ENCODE peak calls at places on chromosomes 11 and 22, in seven cellular contexts. One of them, this sample, is unnamed.
A peak's percentile ranks its signal among the peaks of the same experiment; 100 is the strongest.

GRCh38 chr11:44621140-44621681 is 55.7 kb downstream of the CD82 start:
- DNase-seq in HFF-Myc: no peak
- DNase-seq in endodermal cell: peak; percentile 96
- DNase-seq in NCI-H69: peak; percentile 86
- DNase-seq in stimulated activated CD4-positive, alpha-beta T cell treated with anti-CD3 and anti-CD28 coated beads, Interleukin-2, amount 100 ng/mL, for 48 hours: peak; percentile 61
- DNase-seq in posterior vena cava: peak; percentile 94
- DNase-seq in T-cell: peak; percentile 61
- DNase-seq in this sample: peak; percentile 75

GRCh38 chr11:99766816-99767215 is 746.1 kb downstream of the CNTN5 start:
- DNase-seq in T-cell: no peak
- DNase-seq in HFF-Myc: no peak
- DNase-seq in NCI-H69: no peak
- DNase-seq in posterior vena cava: no peak
- DNase-seq in endodermal cell: no peak
- DNase-seq in stimulated activated CD4-positive, alpha-beta T cell treated with anti-CD3 and anti-CD28 coated beads, Interleukin-2, amount 100 ng/mL, for 48 hours: no peak
- DNase-seq in this sample: no peak

GRCh38 chr11:71977743-71978418 is 20.8 kb upstream of the IL18BP start:
- DNase-seq in HFF-Myc: no peak
- DNase-seq in endodermal cell: peak; percentile 69
- DNase-seq in stimulated activated CD4-positive, alpha-beta T cell treated with anti-CD3 and anti-CD28 coated beads, Interleukin-2, amount 100 ng/mL, for 48 hours: peak; percentile 53
- DNase-seq in T-cell: peak; percentile 45
- DNase-seq in posterior vena cava: no peak
- DNase-seq in NCI-H69: peak; percentile 55
- DNase-seq in this sample: peak; percentile 74

GRCh38 chr22:23527971-23528740 is 51.9 kb downstream of the IGLL1 start:
- DNase-seq in T-cell: no peak
- DNase-seq in endodermal cell: no peak
- DNase-seq in posterior vena cava: peak; percentile 76
- DNase-seq in stimulated activated CD4-positive, alpha-beta T cell treated with anti-CD3 and anti-CD28 coated beads, Interleukin-2, amount 100 ng/mL, for 48 hours: no peak
- DNase-seq in HFF-Myc: no peak
- DNase-seq in NCI-H69: no peak
- DNase-seq in this sample: no peak

GRCh38 chr11:2271077-2271326 is 614 bp upstream of the ASCL2 start:
- DNase-seq in NCI-H69: peak; percentile 65
- DNase-seq in endodermal cell: no peak
- DNase-seq in posterior vena cava: peak; percentile 87
- DNase-seq in stimulated activated CD4-positive, alpha-beta T cell treated with anti-CD3 and anti-CD28 coated beads, Interleukin-2, amount 100 ng/mL, for 48 hours: no peak
- DNase-seq in HFF-Myc: no peak
- DNase-seq in T-cell: peak; percentile 49
- DNase-seq in this sample: no peak

GRCh38 chr11:23903044-23903704 is 593.7 kb upstream of the LUZP2 start:
- DNase-seq in HFF-Myc: peak; percentile 66
- DNase-seq in NCI-H69: no peak
- DNase-seq in T-cell: no peak
- DNase-seq in stimulated activated CD4-positive, alpha-beta T cell treated with anti-CD3 and anti-CD28 coated beads, Interleukin-2, amount 100 ng/mL, for 48 hours: no peak
- DNase-seq in endodermal cell: no peak
- DNase-seq in posterior vena cava: no peak
- DNase-seq in this sample: no peak

GRCh38 chr22:22463855-22464540 is 44.5 kb downstream of the ZNF280B start:
- DNase-seq in posterior vena cava: no peak
- DNase-seq in NCI-H69: peak; percentile 76
- DNase-seq in stimulated activated CD4-positive, alpha-beta T cell treated with anti-CD3 and anti-CD28 coated beads, Interleukin-2, amount 100 ng/mL, for 48 hours: peak; percentile 55
- DNase-seq in T-cell: peak; percentile 45
- DNase-seq in HFF-Myc: peak; percentile 54
- DNase-seq in endodermal cell: peak; percentile 84
- DNase-seq in this sample: peak; percentile 58

GRCh38 chr22:22756109-22756508 is 111.7 kb downstream of the GGTLC2 start:
- DNase-seq in endodermal cell: no peak
- DNase-seq in HFF-Myc: no peak
- DNase-seq in stimulated activated CD4-positive, alpha-beta T cell treated with anti-CD3 and anti-CD28 coated beads, Interleukin-2, amount 100 ng/mL, for 48 hours: no peak
- DNase-seq in T-cell: no peak
- DNase-seq in NCI-H69: no peak
- DNase-seq in posterior vena cava: no peak
- DNase-seq in this sample: no peak

GRCh38 chr11:3181722-3182461 is 16.8 kb upstream of the OSBPL5 start:
- DNase-seq in T-cell: no peak
- DNase-seq in NCI-H69: no peak
- DNase-seq in HFF-Myc: no peak
- DNase-seq in posterior vena cava: peak; percentile 64
- DNase-seq in endodermal cell: no peak
- DNase-seq in stimulated activated CD4-positive, alpha-beta T cell treated with anti-CD3 and anti-CD28 coated beads, Interleukin-2, amount 100 ng/mL, for 48 hours: no peak
- DNase-seq in this sample: no peak

GRCh38 chr11:9341638-9342137 is 27.3 kb upstream of the TMEM41B start:
- DNase-seq in stimulated activated CD4-positive, alpha-beta T cell treated with anti-CD3 and anti-CD28 coated beads, Interleukin-2, amount 100 ng/mL, for 48 hours: no peak
- DNase-seq in NCI-H69: no peak
- DNase-seq in endodermal cell: no peak
- DNase-seq in T-cell: no peak
- DNase-seq in posterior vena cava: no peak
- DNase-seq in HFF-Myc: no peak
- DNase-seq in this sample: no peak

GRCh38 chr11:112520293-112520692 is 259.6 kb upstream of the PLET1 start:
- DNase-seq in posterior vena cava: no peak
- DNase-seq in NCI-H69: peak; percentile 16
- DNase-seq in T-cell: no peak
- DNase-seq in HFF-Myc: no peak
- DNase-seq in stimulated activated CD4-positive, alpha-beta T cell treated with anti-CD3 and anti-CD28 coated beads, Interleukin-2, amount 100 ng/mL, for 48 hours: no peak
- DNase-seq in endodermal cell: peak; percentile 24
- DNase-seq in this sample: no peak

GRCh38 chr22:22092974-22093373 is 110.4 kb upstream of the TOP3B start:
- DNase-seq in NCI-H69: no peak
- DNase-seq in posterior vena cava: no peak
- DNase-seq in stimulated activated CD4-positive, alpha-beta T cell treated with anti-CD3 and anti-CD28 coated beads, Interleukin-2, amount 100 ng/mL, for 48 hours: no peak
- DNase-seq in endodermal cell: no peak
- DNase-seq in HFF-Myc: no peak
- DNase-seq in T-cell: no peak
- DNase-seq in this sample: no peak

GRCh38 chr11:128528294-128528693 is 59.1 kb downstream of the ETS1 start:
- DNase-seq in NCI-H69: no peak
- DNase-seq in HFF-Myc: no peak
- DNase-seq in endodermal cell: no peak
- DNase-seq in T-cell: no peak
- DNase-seq in posterior vena cava: no peak
- DNase-seq in stimulated activated CD4-positive, alpha-beta T cell treated with anti-CD3 and anti-CD28 coated beads, Interleukin-2, amount 100 ng/mL, for 48 hours: no peak
- DNase-seq in this sample: no peak

GRCh38 chr11:69393178-69393832 is 88.2 kb upstream of the LINC01488 start:
- DNase-seq in endodermal cell: no peak
- DNase-seq in T-cell: no peak
- DNase-seq in NCI-H69: no peak
- DNase-seq in stimulated activated CD4-positive, alpha-beta T cell treated with anti-CD3 and anti-CD28 coated beads, Interleukin-2, amount 100 ng/mL, for 48 hours: no peak
- DNase-seq in HFF-Myc: no peak
- DNase-seq in posterior vena cava: peak; percentile 69
- DNase-seq in this sample: no peak

GRCh38 chr22:40743740-40744139 is 64.5 kb downstream of the MCHR1 start:
- DNase-seq in HFF-Myc: no peak
- DNase-seq in NCI-H69: peak; percentile 42
- DNase-seq in posterior vena cava: no peak
- DNase-seq in endodermal cell: no peak
- DNase-seq in stimulated activated CD4-positive, alpha-beta T cell treated with anti-CD3 and anti-CD28 coated beads, Interleukin-2, amount 100 ng/mL, for 48 hours: no peak
- DNase-seq in T-cell: no peak
- DNase-seq in this sample: no peak

GRCh38 chr22:34645375-34645774 is 420.6 kb upstream of the ISX start:
- DNase-seq in endodermal cell: peak; percentile 71
- DNase-seq in NCI-H69: peak; percentile 8
- DNase-seq in HFF-Myc: no peak
- DNase-seq in stimulated activated CD4-positive, alpha-beta T cell treated with anti-CD3 and anti-CD28 coated beads, Interleukin-2, amount 100 ng/mL, for 48 hours: no peak
- DNase-seq in T-cell: no peak
- DNase-seq in posterior vena cava: no peak
- DNase-seq in this sample: no peak

GRCh38 chr11:72189448-72190250 is 2.3 kb upstream of the FOLR1 start:
- DNase-seq in endodermal cell: peak; percentile 89
- DNase-seq in T-cell: no peak
- DNase-seq in HFF-Myc: no peak
- DNase-seq in NCI-H69: peak; percentile 82
- DNase-seq in stimulated activated CD4-positive, alpha-beta T cell treated with anti-CD3 and anti-CD28 coated beads, Interleukin-2, amount 100 ng/mL, for 48 hours: no peak
- DNase-seq in posterior vena cava: no peak
- DNase-seq in this sample: no peak

GRCh38 chr11:44162004-44162403 is 66.5 kb downstream of the EXT2 start:
- DNase-seq in T-cell: no peak
- DNase-seq in posterior vena cava: no peak
- DNase-seq in stimulated activated CD4-positive, alpha-beta T cell treated with anti-CD3 and anti-CD28 coated beads, Interleukin-2, amount 100 ng/mL, for 48 hours: no peak
- DNase-seq in HFF-Myc: no peak
- DNase-seq in endodermal cell: no peak
- DNase-seq in NCI-H69: no peak
- DNase-seq in this sample: no peak

GRCh38 chr22:23583153-23583552 is 3.1 kb upstream of the IGLL1 start:
- DNase-seq in endodermal cell: no peak
- DNase-seq in HFF-Myc: no peak
- DNase-seq in NCI-H69: no peak
- DNase-seq in stimulated activated CD4-positive, alpha-beta T cell treated with anti-CD3 and anti-CD28 coated beads, Interleukin-2, amount 100 ng/mL, for 48 hours: no peak
- DNase-seq in posterior vena cava: no peak
- DNase-seq in T-cell: no peak
- DNase-seq in this sample: no peak

GRCh38 chr11:71246559-71246958 is 5.8 kb downstream of the SHANK2 start:
- DNase-seq in stimulated activated CD4-positive, alpha-beta T cell treated with anti-CD3 and anti-CD28 coated beads, Interleukin-2, amount 100 ng/mL, for 48 hours: no peak
- DNase-seq in posterior vena cava: peak; percentile 10
- DNase-seq in T-cell: no peak
- DNase-seq in NCI-H69: peak; percentile 10
- DNase-seq in HFF-Myc: no peak
- DNase-seq in endodermal cell: peak; percentile 90
- DNase-seq in this sample: no peak

GRCh38 chr11:697028-697491 is 1.4 kb downstream of the TMEM80 start:
- DNase-seq in posterior vena cava: no peak
- DNase-seq in HFF-Myc: no peak
- DNase-seq in stimulated activated CD4-positive, alpha-beta T cell treated with anti-CD3 and anti-CD28 coated beads, Interleukin-2, amount 100 ng/mL, for 48 hours: no peak
- DNase-seq in NCI-H69: no peak
- DNase-seq in T-cell: no peak
- DNase-seq in endodermal cell: no peak
- DNase-seq in this sample: no peak

GRCh38 chr11:72716291-72716690 is 35.9 kb downstream of the ARAP1 start:
- DNase-seq in NCI-H69: peak; percentile 15
- DNase-seq in HFF-Myc: no peak
- DNase-seq in posterior vena cava: no peak
- DNase-seq in T-cell: no peak
- DNase-seq in stimulated activated CD4-positive, alpha-beta T cell treated with anti-CD3 and anti-CD28 coated beads, Interleukin-2, amount 100 ng/mL, for 48 hours: no peak
- DNase-seq in endodermal cell: no peak
- DNase-seq in this sample: peak; percentile 18

GRCh38 chr11:116427337-116427902 is 345.4 kb downstream of the BUD13 start:
- DNase-seq in stimulated activated CD4-positive, alpha-beta T cell treated with anti-CD3 and anti-CD28 coated beads, Interleukin-2, amount 100 ng/mL, for 48 hours: no peak
- DNase-seq in NCI-H69: peak; percentile 59
- DNase-seq in T-cell: no peak
- DNase-seq in HFF-Myc: no peak
- DNase-seq in endodermal cell: no peak
- DNase-seq in posterior vena cava: no peak
- DNase-seq in this sample: no peak

GRCh38 chr11:117816151-117816741 is 8.3 kb downstream of the FXYD2 start:
- DNase-seq in endodermal cell: peak; percentile 92
- DNase-seq in HFF-Myc: no peak
- DNase-seq in posterior vena cava: peak; percentile 93
- DNase-seq in T-cell: no peak
- DNase-seq in NCI-H69: peak; percentile 97
- DNase-seq in stimulated activated CD4-positive, alpha-beta T cell treated with anti-CD3 and anti-CD28 coated beads, Interleukin-2, amount 100 ng/mL, for 48 hours: no peak
- DNase-seq in this sample: peak; percentile 34

GRCh38 chr11:35282226-35282882 is 137.0 kb downstream of the SLC1A2 start:
- DNase-seq in endodermal cell: no peak
- DNase-seq in T-cell: no peak
- DNase-seq in HFF-Myc: no peak
- DNase-seq in posterior vena cava: no peak
- DNase-seq in NCI-H69: no peak
- DNase-seq in stimulated activated CD4-positive, alpha-beta T cell treated with anti-CD3 and anti-CD28 coated beads, Interleukin-2, amount 100 ng/mL, for 48 hours: no peak
- DNase-seq in this sample: no peak

GRCh38 chr22:20155330-20156041 is 4.6 kb upstream of the CCDC188 start:
- DNase-seq in stimulated activated CD4-positive, alpha-beta T cell treated with anti-CD3 and anti-CD28 coated beads, Interleukin-2, amount 100 ng/mL, for 48 hours: no peak
- DNase-seq in HFF-Myc: peak; percentile 30
- DNase-seq in posterior vena cava: peak; percentile 88
- DNase-seq in T-cell: no peak
- DNase-seq in endodermal cell: no peak
- DNase-seq in NCI-H69: peak; percentile 98
- DNase-seq in this sample: peak; percentile 91

GRCh38 chr11:33402066-33402465 is 144.9 kb downstream of the HIPK3 start:
- DNase-seq in NCI-H69: peak; percentile 46
- DNase-seq in HFF-Myc: no peak
- DNase-seq in endodermal cell: no peak
- DNase-seq in T-cell: no peak
- DNase-seq in posterior vena cava: no peak
- DNase-seq in stimulated activated CD4-positive, alpha-beta T cell treated with anti-CD3 and anti-CD28 coated beads, Interleukin-2, amount 100 ng/mL, for 48 hours: no peak
- DNase-seq in this sample: peak; percentile 11

GRCh38 chr22:27816552-27816951 is 15.0 kb upstream of the MN1 start:
- DNase-seq in HFF-Myc: no peak
- DNase-seq in posterior vena cava: no peak
- DNase-seq in NCI-H69: no peak
- DNase-seq in endodermal cell: no peak
- DNase-seq in stimulated activated CD4-positive, alpha-beta T cell treated with anti-CD3 and anti-CD28 coated beads, Interleukin-2, amount 100 ng/mL, for 48 hours: no peak
- DNase-seq in T-cell: no peak
- DNase-seq in this sample: no peak

GRCh38 chr22:36077261-36077660 is 48.6 kb upstream of the RBFOX2 start:
- DNase-seq in stimulated activated CD4-positive, alpha-beta T cell treated with anti-CD3 and anti-CD28 coated beads, Interleukin-2, amount 100 ng/mL, for 48 hours: no peak
- DNase-seq in T-cell: no peak
- DNase-seq in HFF-Myc: no peak
- DNase-seq in posterior vena cava: no peak
- DNase-seq in endodermal cell: no peak
- DNase-seq in NCI-H69: no peak
- DNase-seq in this sample: peak; percentile 29

GRCh38 chr11:115929618-115930129 is 425.5 kb upstream of the CADM1 start:
- DNase-seq in endodermal cell: no peak
- DNase-seq in T-cell: no peak
- DNase-seq in stimulated activated CD4-positive, alpha-beta T cell treated with anti-CD3 and anti-CD28 coated beads, Interleukin-2, amount 100 ng/mL, for 48 hours: no peak
- DNase-seq in NCI-H69: peak; percentile 49
- DNase-seq in HFF-Myc: no peak
- DNase-seq in posterior vena cava: no peak
- DNase-seq in this sample: no peak

GRCh38 chr11:97290444-97291041 is 900.7 kb downstream of the JRKL start:
- DNase-seq in NCI-H69: peak; percentile 77
- DNase-seq in T-cell: no peak
- DNase-seq in endodermal cell: no peak
- DNase-seq in stimulated activated CD4-positive, alpha-beta T cell treated with anti-CD3 and anti-CD28 coated beads, Interleukin-2, amount 100 ng/mL, for 48 hours: no peak
- DNase-seq in HFF-Myc: no peak
- DNase-seq in posterior vena cava: no peak
- DNase-seq in this sample: no peak

GRCh38 chr22:42384506-42384905 is 47.7 kb downstream of the NFAM1 start:
- DNase-seq in HFF-Myc: no peak
- DNase-seq in T-cell: no peak
- DNase-seq in NCI-H69: no peak
- DNase-seq in stimulated activated CD4-positive, alpha-beta T cell treated with anti-CD3 and anti-CD28 coated beads, Interleukin-2, amount 100 ng/mL, for 48 hours: no peak
- DNase-seq in endodermal cell: no peak
- DNase-seq in posterior vena cava: no peak
- DNase-seq in this sample: no peak

GRCh38 chr22:35114296-35114980 is 48.5 kb downstream of the ISX start:
- DNase-seq in stimulated activated CD4-positive, alpha-beta T cell treated with anti-CD3 and anti-CD28 coated beads, Interleukin-2, amount 100 ng/mL, for 48 hours: no peak
- DNase-seq in endodermal cell: no peak
- DNase-seq in NCI-H69: no peak
- DNase-seq in HFF-Myc: no peak
- DNase-seq in posterior vena cava: no peak
- DNase-seq in T-cell: no peak
- DNase-seq in this sample: no peak

GRCh38 chr22:49155809-49156580 is 671.7 kb downstream of the BRD1 start:
- DNase-seq in stimulated activated CD4-positive, alpha-beta T cell treated with anti-CD3 and anti-CD28 coated beads, Interleukin-2, amount 100 ng/mL, for 48 hours: no peak
- DNase-seq in endodermal cell: no peak
- DNase-seq in HFF-Myc: no peak
- DNase-seq in posterior vena cava: no peak
- DNase-seq in T-cell: no peak
- DNase-seq in NCI-H69: peak; percentile 90
- DNase-seq in this sample: no peak

GRCh38 chr11:76987203-76987602 is 47.0 kb upstream of the B3GNT6 start:
- DNase-seq in HFF-Myc: no peak
- DNase-seq in endodermal cell: no peak
- DNase-seq in T-cell: no peak
- DNase-seq in posterior vena cava: no peak
- DNase-seq in NCI-H69: no peak
- DNase-seq in stimulated activated CD4-positive, alpha-beta T cell treated with anti-CD3 and anti-CD28 coated beads, Interleukin-2, amount 100 ng/mL, for 48 hours: no peak
- DNase-seq in this sample: no peak

GRCh38 chr11:116641561-116642045 is 131.2 kb downstream of the BUD13 start:
- DNase-seq in NCI-H69: peak; percentile 91
- DNase-seq in endodermal cell: peak; percentile 93
- DNase-seq in T-cell: no peak
- DNase-seq in HFF-Myc: no peak
- DNase-seq in stimulated activated CD4-positive, alpha-beta T cell treated with anti-CD3 and anti-CD28 coated beads, Interleukin-2, amount 100 ng/mL, for 48 hours: peak; percentile 21
- DNase-seq in posterior vena cava: no peak
- DNase-seq in this sample: peak; percentile 43

GRCh38 chr11:11998091-11998781 is 10.2 kb downstream of the DKK3 start:
- DNase-seq in HFF-Myc: peak; percentile 66
- DNase-seq in T-cell: no peak
- DNase-seq in endodermal cell: no peak
- DNase-seq in stimulated activated CD4-positive, alpha-beta T cell treated with anti-CD3 and anti-CD28 coated beads, Interleukin-2, amount 100 ng/mL, for 48 hours: no peak
- DNase-seq in posterior vena cava: no peak
- DNase-seq in NCI-H69: no peak
- DNase-seq in this sample: peak; percentile 95

GRCh38 chr22:36470994-36471331 is 10.5 kb downstream of the TXN2 start:
- DNase-seq in endodermal cell: no peak
- DNase-seq in T-cell: no peak
- DNase-seq in NCI-H69: no peak
- DNase-seq in stimulated activated CD4-positive, alpha-beta T cell treated with anti-CD3 and anti-CD28 coated beads, Interleukin-2, amount 100 ng/mL, for 48 hours: no peak
- DNase-seq in HFF-Myc: no peak
- DNase-seq in posterior vena cava: no peak
- DNase-seq in this sample: no peak

This sample was measured in lung microvascular endothelial cell.